ENCODE peak calls at places on chromosomes 5 and 9, in nine cellular contexts. N, D, Y, A, R, O, U, F and Q are unnamed samples.

GRCh38 chr9:120610975-120611689 is 31.2 kb upstream of the CDK5RAP2 start:
- DNase-seq in U (no peak), A (no peak), R (peak; percentile 10), D (no peak), O (peak; percentile 21), N (no peak), F (no peak), Y (peak; percentile 19), Q (peak; percentile 84)

GRCh38 chr5:78512440-78512839 is 136.1 kb downstream of the LHFPL2 start:
- DNase-seq in O (no peak), U (no peak), R (no peak), Y (no peak), A (no peak), D (no peak), N (no peak), F (no peak), Q (no peak)

GRCh38 chr9:21750021-21750735 is 52.3 kb upstream of the MTAP start:
- DNase-seq in U (no peak), O (peak; percentile 67), Y (no peak), D (no peak), F (no peak), N (no peak), A (peak; percentile 33), R (no peak), Q (no peak)

GRCh38 chr5:146860213-146860891 is 18.2 kb downstream of the PPP2R2B start:
- DNase-seq in O (peak; percentile 1), D (no peak), Y (no peak), F (no peak), A (no peak), R (peak; percentile 80), N (no peak), U (no peak), Q (no peak)

GRCh38 chr9:81394816-81395215 is 294.5 kb downstream of the TLE1 start:
- DNase-seq in O (peak; percentile 38), U (peak; percentile 50), R (no peak), N (no peak), F (no peak), D (no peak), A (peak; percentile 65), Y (no peak), Q (no peak)

GRCh38 chr5:140153255-140153654 is 21.7 kb upstream of the CYSTM1 start:
- DNase-seq in N (no peak), R (no peak), A (no peak), Y (no peak), U (no peak), D (no peak), F (no peak), O (no peak), Q (no peak)

GRCh38 chr5:73152411-73153388 is 20.3 kb upstream of the TMEM174 start:
- DNase-seq in F (no peak), R (no peak), N (no peak), O (no peak), A (no peak), Y (no peak), U (no peak), D (peak; percentile 54), Q (peak; percentile 34)

GRCh38 chr9:90142580-90142979 is 500.0 kb downstream of the DIRAS2 start:
- DNase-seq in O (peak; percentile 40), D (peak; percentile 90), R (peak; percentile 3), N (peak; percentile 17), F (peak; percentile 87), U (peak; percentile 61), A (peak; percentile 53), Y (peak; percentile 67), Q (peak; percentile 63)

GRCh38 chr9:78357165-78357873 is 60.4 kb downstream of the PSAT1 start:
- DNase-seq in D (no peak), Y (no peak), O (no peak), A (no peak), N (no peak), R (no peak), U (peak; percentile 56), F (no peak), Q (no peak)

GRCh38 chr9:128370752-128371621 is at the start of gene URM1:
- DNase-seq in D (peak; percentile 97), N (peak; percentile 93), R (no peak), F (peak; percentile 98), A (peak; percentile 94), Y (peak; percentile 97), O (peak; percentile 99), U (peak; percentile 96), Q (peak; percentile 99)
- TF ChIP-seq CTCF in D (no peak), N (no peak), R (peak; percentile 28), F (no peak), A (no peak), Y (no peak), O (no peak), U (no peak), Q (no peak)

GRCh38 chr5:38036765-38037164 is 196.9 kb upstream of the GDNF start:
- DNase-seq in Y (no peak), A (no peak), D (no peak), O (no peak), U (no peak), N (no peak), F (no peak), R (no peak), Q (no peak)
- H3K4me3 ChIP-seq in Y (no peak overlapping the region), A (no peak overlapping the region), D (no peak overlapping the region), O (no peak overlapping the region), U (no peak overlapping the region), N (no peak overlapping the region), F (no peak overlapping the region), R (no peak overlapping the region), Q (no peak overlapping the region)

DNA sequence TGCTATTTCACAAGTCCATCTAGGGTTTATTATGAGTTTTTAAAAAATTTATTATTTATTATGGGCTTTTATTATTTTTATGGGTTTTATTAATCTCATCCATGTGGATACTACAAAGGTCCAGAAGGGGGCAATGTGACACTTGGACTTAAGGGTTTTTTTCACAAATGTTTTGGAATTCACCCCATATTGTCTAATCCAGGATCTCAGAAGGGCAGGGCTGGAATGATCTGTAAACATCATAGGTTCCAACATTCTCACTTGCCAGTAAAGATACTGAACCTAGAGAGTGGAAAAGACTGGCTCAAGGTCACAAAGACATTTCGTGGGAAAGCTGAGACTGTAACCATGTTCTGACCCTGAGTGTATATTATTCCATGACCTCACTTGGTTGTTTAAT is 35.6 kb downstream of the NIM1K start:
- DNase-seq in R (peak; percentile 16), U (no peak), O (peak; percentile 72), D (no peak), N (no peak), F (no peak), A (peak; percentile 82), Y (no peak), Q (peak; percentile 59)
- TF ChIP-seq CTCF in R (peak; percentile 72), U (peak; percentile 51), O (peak; percentile 43), D (no peak), N (no peak), F (no peak), A (peak; percentile 54), Y (peak; percentile 48), Q (peak; percentile 53)

DNA sequence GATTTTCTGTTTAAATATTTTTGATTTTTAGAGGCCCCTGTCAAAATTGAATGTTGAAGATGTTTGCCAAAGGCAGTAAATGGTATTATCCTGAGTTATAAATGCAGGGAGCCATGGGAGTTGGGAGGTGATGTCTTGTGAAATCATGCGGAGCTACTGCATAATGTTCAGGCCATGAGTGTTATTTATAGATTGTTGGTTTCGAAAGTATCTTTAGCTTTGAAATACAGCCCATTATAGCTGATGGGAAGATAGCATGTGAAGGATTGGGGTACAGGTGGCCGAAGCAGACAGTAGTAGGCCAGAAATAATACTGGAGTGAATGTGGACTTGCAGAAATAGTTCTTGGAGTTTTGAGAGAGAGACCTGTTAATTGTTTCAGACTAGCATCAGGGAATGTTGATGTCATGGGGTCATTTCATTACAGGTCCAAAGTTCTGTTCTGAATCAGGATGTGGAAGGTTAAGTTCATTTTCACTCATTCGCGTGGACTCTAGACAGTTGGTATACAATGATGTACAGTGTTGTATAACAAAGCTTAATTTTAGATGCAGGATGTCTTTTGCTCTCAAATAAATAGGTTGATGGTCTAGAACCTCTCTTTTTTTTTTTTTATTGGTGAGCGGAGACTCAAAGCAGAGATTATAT is 3.8 kb downstream of the ATP6V1G1 start:
- DNase-seq in F (no peak), Y (peak; percentile 69), A (peak; percentile 39), D (no peak), U (no peak), R (no peak), O (peak; percentile 43), N (no peak), Q (no peak)
- H3K4me3 ChIP-seq in F (no peak overlapping the region), Y (peak overlapping the region; percentile 44), A (no peak overlapping the region), D (no peak overlapping the region), U (no peak overlapping the region), R (peak overlapping the region; percentile 33), O (no peak overlapping the region), N (no peak overlapping the region), Q (no peak overlapping the region)

GRCh38 chr5:40904994-40905306 is 4.3 kb upstream of the C7 start:
- DNase-seq in D (no peak), U (no peak), F (no peak), Y (no peak), R (no peak), O (no peak), A (no peak), N (no peak), Q (no peak)
- TF ChIP-seq CTCF in D (no peak), U (no peak), F (no peak), Y (no peak), R (no peak), O (no peak), A (no peak), N (no peak), Q (no peak)

GRCh38 chr9:38066907-38067610 is 2.0 kb downstream of the SHB start:
- DNase-seq in U (no peak), Y (no peak), O (peak; percentile 73), R (no peak), A (peak; percentile 46), F (peak; percentile 75), D (peak; percentile 81), N (peak; percentile 58), Q (peak; percentile 61)
- H3K4me3 ChIP-seq in U (peak overlapping the region; percentile 88), Y (no peak overlapping the region), O (peak overlapping the region; percentile 81), R (peak overlapping the region; percentile 95), A (peak overlapping the region; percentile 84), F (peak overlapping the region; percentile 96), D (peak overlapping the region; percentile 78), N (peak overlapping the region; percentile 54), Q (peak overlapping the region; percentile 67)

DNA sequence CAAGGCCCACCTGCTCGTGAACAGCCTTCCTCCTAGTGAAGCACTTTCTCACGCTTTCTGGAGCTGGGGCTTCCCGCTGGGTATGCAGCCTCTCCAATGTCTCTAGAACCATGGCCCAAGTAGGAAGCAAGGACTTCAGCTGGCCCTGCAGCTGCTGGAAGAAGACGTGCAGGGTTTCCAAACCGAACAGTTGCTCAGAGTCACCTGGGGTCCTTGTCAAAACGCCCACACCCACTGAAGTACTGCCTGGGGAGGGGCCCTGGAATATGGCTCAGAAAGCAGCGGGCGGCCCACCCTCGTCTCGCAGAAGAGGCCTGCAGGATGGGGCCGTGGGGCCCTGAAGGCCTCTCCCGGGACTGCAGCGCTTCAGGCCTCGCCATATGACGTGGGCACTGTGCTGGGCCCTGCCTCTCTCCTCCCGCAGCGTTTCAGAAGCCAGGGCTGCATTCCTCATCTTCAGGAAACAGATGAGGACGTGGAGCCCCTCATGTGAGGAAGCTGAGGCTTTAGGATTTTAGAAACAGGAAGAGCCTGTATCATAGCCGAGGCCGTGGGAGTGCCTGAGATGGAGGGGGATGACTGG is 116.0 kb upstream of the LMX1B start:
- DNase-seq in D (no peak), O (no peak), U (no peak), F (no peak), A (no peak), N (no peak), Y (no peak), R (no peak), Q (no peak)
- TF ChIP-seq CTCF in D (no peak), O (no peak), U (no peak), F (no peak), A (no peak), N (no peak), Y (no peak), R (no peak), Q (no peak)